ENCODE peak calls at places on chromosomes 4 and X, in four cellular contexts. M is CD8-positive, alpha-beta memory T cell; T is neuronal stem cell; B is heart left ventricle. D is an unnamed sample.

GRCh38 chr4:41881931-41882621 is 53.2 kb upstream of the TMEM33 start:
- DNase-seq in M (no peak), T (no peak), B (no peak), D (no peak)

GRCh38 chr4:179755322-179755721 is 2313.1 kb upstream of the AGA start:
- DNase-seq in M (no peak), T (no peak), B (no peak), D (no peak)

GRCh38 chr4:139030614-139031235 is 15.1 kb downstream of the NOCT start:
- DNase-seq in M (peak), T (peak), B (peak), D (peak)

GRCh38 chr4:153072661-153073060 is 131.6 kb upstream of the TRIM2 start:
- DNase-seq in M (no peak), T (no peak), B (no peak), D (no peak)

GRCh38 chr4:123869517-123870282 is 473.1 kb downstream of the SPRY1 start:
- DNase-seq in M (no peak), T (no peak), B (no peak), D (no peak)

GRCh38 chr4:38902695-38903094 is 35.1 kb downstream of the FAM114A1 start:
- DNase-seq in M (peak), T (peak), B (no peak), D (no peak)

GRCh38 chr4:101158136-101158485 is 189.2 kb downstream of the PPP3CA start:
- DNase-seq in M (no peak), T (no peak), B (no peak), D (no peak)

GRCh38 chr4:113835005-113835404 is 73.5 kb upstream of the CAMK2D start:
- DNase-seq in M (no peak), T (no peak), B (no peak), D (peak)

GRCh38 chr4:57148831-57149230 is 38.6 kb upstream of the IGFBP7 start:
- DNase-seq in M (no peak), T (no peak), B (no peak), D (peak)

DNA sequence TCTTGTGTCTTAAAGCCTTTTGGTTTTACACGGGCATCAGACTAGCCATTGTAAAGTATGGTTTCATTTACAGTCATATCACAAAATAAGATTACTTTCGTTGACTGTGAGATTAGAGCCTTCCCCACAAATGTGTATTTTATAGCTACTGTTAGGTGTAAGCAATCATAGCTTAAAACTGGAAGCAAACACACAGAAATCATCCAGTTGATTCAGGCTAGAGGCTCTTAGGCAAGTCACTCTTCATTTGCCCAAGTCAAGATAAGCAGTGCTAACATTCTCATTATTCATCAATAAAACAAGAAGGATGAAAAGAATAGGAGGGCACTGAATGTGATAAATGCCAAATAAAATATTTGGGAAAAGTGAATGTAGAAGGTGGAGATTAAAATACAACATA is 448.7 kb upstream of the FAM241A start:
- DNase-seq in M (no peak), T (no peak), B (no peak), D (no peak)
- H3K4me3 ChIP-seq in M (no peak), T (no peak), B (no peak), D (no peak)

DNA sequence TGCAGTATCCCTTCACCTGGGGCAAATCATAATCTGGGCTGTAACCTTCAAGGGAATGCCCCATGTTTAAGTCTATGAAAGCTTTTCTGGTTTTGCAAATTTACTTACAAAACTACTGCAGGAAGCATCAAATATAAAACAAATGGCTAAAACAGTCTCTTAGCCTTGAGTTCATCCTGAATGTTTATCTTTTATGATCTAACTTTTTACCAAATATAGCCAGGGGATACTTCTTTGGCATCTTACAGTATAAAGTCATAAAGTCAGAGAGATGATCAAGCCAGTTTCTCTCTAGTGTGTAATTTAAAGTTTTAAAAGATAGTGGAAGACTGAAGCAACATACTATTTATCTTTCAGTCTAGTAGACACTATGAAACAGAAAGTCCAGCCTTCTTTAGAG is 1214.9 kb downstream of the STIM2 start:
- DNase-seq in M (no peak), T (no peak), B (no peak), D (no peak)
- H3K4me3 ChIP-seq in M (no peak), T (no peak), B (no peak), D (no peak)

DNA sequence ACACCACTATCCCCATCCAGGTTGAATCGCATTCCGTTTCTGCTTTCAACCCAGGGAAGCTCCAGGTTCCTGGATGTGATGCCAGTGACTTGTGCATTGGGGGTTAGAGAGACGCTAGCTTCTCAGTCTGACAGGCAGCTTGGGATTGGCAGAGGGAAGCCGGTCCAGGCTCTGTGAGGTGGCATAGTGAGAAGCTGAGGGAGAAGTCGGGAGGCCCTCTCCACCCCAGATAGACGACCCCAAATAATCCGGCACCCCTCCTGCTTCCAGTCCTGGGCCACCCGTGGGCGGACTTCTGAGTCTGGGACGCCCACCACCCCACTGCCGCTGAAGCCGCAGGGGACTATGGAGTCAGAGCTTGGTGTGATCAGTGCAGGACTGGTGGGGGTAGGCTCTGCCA is 7.4 kb downstream of the MAGEA4 start:
- DNase-seq in M (no peak), T (no peak), B (no peak), D (no peak)
- H3K4me3 ChIP-seq in M (no peak), T (no peak), B (no peak), D (no peak)

GRCh38 chr4:122765702-122766352 is 33.3 kb downstream of the BBS12 start:
- DNase-seq in M (no peak), T (no peak), B (no peak), D (peak)

GRCh38 chr4:122764071-122764807 is 31.7 kb downstream of the BBS12 start:
- DNase-seq in M (no peak), T (no peak), B (no peak), D (no peak)

GRCh38 chr4:122766353-122766705 is 33.8 kb downstream of the BBS12 start:
- DNase-seq in M (no peak), T (no peak), B (no peak), D (no peak)

GRCh38 chr4:122762966-122763716 is 30.6 kb downstream of the BBS12 start:
- DNase-seq in M (no peak), T (no peak), B (no peak), D (no peak)

GRCh38 chr4:122764808-122765189 is 32.3 kb downstream of the BBS12 start:
- DNase-seq in M (no peak), T (no peak), B (no peak), D (no peak)
- H3K4me3 ChIP-seq in M (no peak), T (no peak), B (no peak), D (no peak)

GRCh38 chr4:121711263-121712000 is 14.7 kb upstream of the ANXA5 start:
- DNase-seq in M (no peak), T (peak), B (peak), D (peak)

GRCh38 chr4:121709766-121710405 is 13.1 kb upstream of the ANXA5 start:
- DNase-seq in M (no peak), T (no peak), B (no peak), D (no peak)

GRCh38 chr4:121714548-121714947 is 17.8 kb upstream of the ANXA5 start:
- DNase-seq in M (no peak), T (no peak), B (no peak), D (no peak)

GRCh38 chr4:121712783-121713182 is 16.0 kb upstream of the ANXA5 start:
- DNase-seq in M (no peak), T (no peak), B (no peak), D (no peak)

DNA sequence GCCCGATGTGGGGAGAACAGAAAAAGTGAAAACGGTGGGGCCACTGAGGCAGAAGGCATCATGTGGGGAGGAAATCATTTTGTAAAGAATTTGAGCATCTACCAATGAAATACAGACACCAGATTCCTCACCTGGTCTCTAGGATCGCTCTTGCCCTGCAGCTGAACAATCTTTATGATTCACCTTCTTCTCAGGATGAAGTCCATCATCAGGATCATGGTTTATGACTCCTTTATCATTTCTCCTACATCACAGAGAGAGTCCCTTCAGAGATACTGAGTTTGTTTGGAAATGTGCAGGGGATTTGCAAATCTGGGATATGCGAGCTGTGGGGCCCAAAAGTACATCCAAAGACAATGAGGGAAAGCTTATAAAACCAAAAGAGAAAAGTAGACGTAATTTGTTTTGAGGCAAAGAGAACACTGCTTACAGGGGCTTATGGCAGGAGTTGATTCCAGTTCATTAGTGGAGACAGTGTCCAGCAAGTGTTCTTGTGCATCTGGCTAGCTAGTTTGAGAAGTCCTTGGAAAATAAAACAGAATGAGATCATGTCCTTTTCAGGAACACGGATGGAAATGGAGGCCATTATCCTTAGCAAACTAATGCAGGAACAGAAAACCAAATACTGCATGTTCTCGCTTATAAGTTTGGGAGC is 15.3 kb upstream of the ANXA5 start:
- DNase-seq in M (no peak), T (no peak), B (no peak), D (no peak)
- H3K4me3 ChIP-seq in M (no peak), T (no peak), B (peak), D (no peak)